ENCODE peak calls at places on chromosomes 12 and 14, in seven cellular contexts. H, J, P, Z, F, A and T are unnamed samples. For H3K4me1, the result is how much of the 10 kb centered on the place peaks cover.

GRCh38 chr12:115791331-115791730 is 486.2 kb downstream of the MED13L start:
- DNase-seq in H (peak), J (no peak), P (no peak), Z (no peak), F (no peak), A (no peak), T (no peak)

GRCh38 chr12:114306646-114307045 is 99.3 kb downstream of the TBX5 start:
- DNase-seq in H (no peak), J (no peak), P (no peak), Z (peak), F (no peak), A (no peak), T (no peak)

GRCh38 chr14:106842687-106843086 is 1316.3 kb downstream of the TMEM121 start:
- DNase-seq in H (no peak), J (no peak), P (no peak), Z (no peak), F (no peak), A (no peak), T (no peak)

GRCh38 chr12:100388382-100388781 is 31.5 kb downstream of the SLC17A8 start:
- DNase-seq in H (no peak), J (no peak), P (no peak), Z (no peak), F (no peak), A (no peak), T (no peak)

GRCh38 chr12:2627343-2628191 is 167.2 kb upstream of the FKBP4 start:
- DNase-seq in H (no peak), J (no peak), P (no peak), Z (no peak), F (no peak), A (no peak), T (no peak)

GRCh38 chr14:94120667-94121335 is 8.6 kb downstream of the IFI27L2 start:
- DNase-seq in H (no peak), J (no peak), P (no peak), Z (peak), F (peak), A (no peak), T (no peak)

GRCh38 chr12:121804417-121805111 is 755 bp downstream of the SETD1B start:
- DNase-seq in H (peak), J (peak), P (no peak), Z (no peak), F (peak), A (peak), T (peak)

GRCh38 chr12:91852646-91853045 is 293.0 kb downstream of the BTG1 start:
- DNase-seq in H (no peak), J (no peak), P (no peak), Z (no peak), F (no peak), A (no peak), T (no peak)

GRCh38 chr14:99522457-99522891 is 41.3 kb downstream of the CCNK start:
- DNase-seq in H (no peak), J (peak), P (peak), Z (peak), F (peak), A (peak), T (no peak)

GRCh38 chr12:25716842-25717241 is 163.8 kb upstream of the LMNTD1 start:
- DNase-seq in H (no peak), J (no peak), P (no peak), Z (no peak), F (no peak), A (no peak), T (no peak)

GRCh38 chr12:89694542-89694941 is 14.1 kb downstream of the ATP2B1 start:
- DNase-seq in H (no peak), J (no peak), P (no peak), Z (no peak), F (no peak), A (no peak), T (no peak)

GRCh38 chr12:69396041-69396440 is 36.5 kb downstream of the YEATS4 start:
- DNase-seq in H (no peak), J (no peak), P (no peak), Z (peak), F (no peak), A (no peak), T (no peak)

GRCh38 chr12:127389923-127390322 is 877.0 kb upstream of the TMEM132C start:
- DNase-seq in H (peak), J (peak), P (no peak), Z (peak), F (no peak), A (no peak), T (no peak)

GRCh38 chr12:88056571-88056970 is 27.4 kb upstream of the C12orf50 start:
- DNase-seq in H (no peak), J (no peak), P (no peak), Z (no peak), F (no peak), A (no peak), T (no peak)

GRCh38 chr14:106843951-106844483 is 1317.6 kb downstream of the TMEM121 start:
- DNase-seq in H (no peak), J (no peak), P (peak), Z (no peak), F (no peak), A (peak), T (no peak)

GRCh38 chr12:93944196-93944595 is 204.2 kb upstream of the PLXNC1 start:
- DNase-seq in H (no peak), J (no peak), P (no peak), Z (no peak), F (no peak), A (no peak), T (no peak)

GRCh38 chr14:70907996-70908917 is 998 bp downstream of the PCNX1 start:
- DNase-seq in H (peak), J (peak), P (peak), Z (peak), F (peak), A (peak), T (peak)

GRCh38 chr12:78470354-78471195 is 394.0 kb upstream of the SYT1 start:
- DNase-seq in H (peak), J (peak), P (no peak), Z (peak), F (peak), A (no peak), T (no peak)

GRCh38 chr14:64562432-64562831 is 12.7 kb downstream of the PPP1R36 start:
- DNase-seq in H (no peak), J (no peak), P (no peak), Z (no peak), F (no peak), A (no peak), T (no peak)

GRCh38 chr12:132904718-132905328 is 17.4 kb upstream of the CHFR start:
- DNase-seq in H (peak), J (peak), P (peak), Z (no peak), F (peak), A (peak), T (peak)

GRCh38 chr12:116684891-116685290 is 53.0 kb downstream of the SPRING1 start:
- DNase-seq in H (no peak), J (no peak), P (no peak), Z (no peak), F (no peak), A (no peak), T (no peak)

GRCh38 chr12:93785262-93786010 is 108.3 kb downstream of the CRADD start:
- DNase-seq in H (no peak), J (peak), P (no peak), Z (peak), F (peak), A (no peak), T (peak)

GRCh38 chr14:39258782-39259545 is 25.2 kb downstream of the MIA2 start:
- DNase-seq in H (no peak), J (no peak), P (no peak), Z (no peak), F (no peak), A (no peak), T (no peak)

GRCh38 chr14:55689971-55690871 is 110.2 kb downstream of the KTN1 start:
- DNase-seq in H (no peak), J (peak), P (no peak), Z (no peak), F (peak), A (no peak), T (no peak)

GRCh38 chr12:104340917-104341611 is 37.5 kb downstream of the EID3 start:
- DNase-seq in H (no peak), J (no peak), P (no peak), Z (no peak), F (no peak), A (no peak), T (no peak)

GRCh38 chr14:58638231-58639205 is 756 bp downstream of the DACT1 start:
- DNase-seq in H (peak), J (peak), P (no peak), Z (peak), F (peak), A (peak), T (no peak)

GRCh38 chr14:65840118-65840751 is 427.7 kb downstream of the FUT8 start:
- DNase-seq in H (peak), J (no peak), P (no peak), Z (no peak), F (no peak), A (no peak), T (no peak)

GRCh38 chr12:24852420-24852819 is 96.5 kb downstream of the BCAT1 start:
- DNase-seq in H (peak), J (no peak), P (no peak), Z (no peak), F (peak), A (no peak), T (no peak)

GRCh38 chr12:28537474-28537873 is 347.2 kb downstream of the CCDC91 start:
- DNase-seq in H (no peak), J (no peak), P (no peak), Z (no peak), F (no peak), A (no peak), T (no peak)

GRCh38 chr14:85444685-85445084 is 85.3 kb upstream of the FLRT2 start:
- DNase-seq in H (peak), J (peak), P (no peak), Z (peak), F (no peak), A (no peak), T (no peak)

GRCh38 chr12:88339254-88339949 is 197.3 kb downstream of the TMTC3 start:
- DNase-seq in H (no peak), J (no peak), P (no peak), Z (peak), F (no peak), A (no peak), T (no peak)

GRCh38 chr14:101500061-101500460 is 61.2 kb upstream of the DIO3 start:
- DNase-seq in H (no peak), J (no peak), P (no peak), Z (no peak), F (no peak), A (peak), T (no peak)

GRCh38 chr12:1019283-1019682 is 28.3 kb downstream of the ERC1 start:
- DNase-seq in H (no peak), J (no peak), P (no peak), Z (no peak), F (no peak), A (no peak), T (no peak)

GRCh38 chr12:56709759-56710376 is 15.2 kb downstream of the NACA start:
- DNase-seq in H (no peak), J (no peak), P (no peak), Z (no peak), F (no peak), A (no peak), T (no peak)

GRCh38 chr12:117058442-117059072 is 40.7 kb downstream of the TESC start:
- DNase-seq in H (no peak), J (no peak), P (no peak), Z (no peak), F (no peak), A (no peak), T (no peak)

GRCh38 chr12:11753151-11753501 is 103.7 kb downstream of the ETV6 start:
- DNase-seq in H (no peak), J (no peak), P (no peak), Z (no peak), F (no peak), A (no peak), T (no peak)

GRCh38 chr12:46964496-46965098 is 114.8 kb upstream of the PCED1B start:
- DNase-seq in H (peak), J (no peak), P (no peak), Z (peak), F (peak), A (no peak), T (no peak)

GRCh38 chr12:47035459-47035858 is 44.0 kb upstream of the PCED1B start:
- DNase-seq in H (no peak), J (no peak), P (no peak), Z (no peak), F (no peak), A (no peak), T (no peak)

DNA sequence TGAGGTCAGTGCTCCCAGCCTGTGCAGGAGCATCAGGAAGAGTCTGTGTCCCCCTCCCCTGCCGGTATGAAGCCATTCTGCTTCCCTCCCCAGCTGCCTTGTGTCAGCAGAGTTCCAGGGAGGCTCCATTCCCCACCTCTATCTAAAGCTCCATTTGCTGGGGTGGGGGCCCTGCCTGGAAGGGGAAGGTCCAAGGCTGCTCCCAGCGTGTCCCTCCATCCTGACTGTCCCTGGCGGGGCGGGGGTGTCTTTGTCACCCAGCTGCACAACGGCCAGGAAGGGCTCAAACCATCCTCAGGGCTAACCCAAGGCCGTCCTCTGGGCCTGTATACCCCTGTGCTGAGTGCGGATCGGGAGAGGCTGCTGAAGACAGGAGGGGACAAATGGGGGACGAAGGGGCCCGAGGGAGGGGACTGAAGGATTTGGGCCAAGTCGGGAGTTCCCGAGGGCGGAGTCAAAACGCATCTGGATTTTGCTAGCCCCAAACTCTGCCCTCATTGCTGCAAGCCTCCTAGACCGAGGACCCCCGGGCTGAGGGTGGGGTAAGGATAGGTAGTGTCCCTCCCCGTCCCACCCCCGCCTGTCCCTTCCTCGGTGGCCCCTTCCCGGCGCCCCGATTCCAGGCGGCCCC is 737 bp upstream of the ACVRL1 start:
- DNase-seq in H (no peak), J (no peak), P (peak), Z (no peak), F (no peak), A (no peak), T (no peak)
- H3K4me3 ChIP-seq in H (no peak), J (peak), P (peak), Z (no peak), F (peak), A (peak), T (peak)

GRCh38 chr12:66191547-66192126 is 2.6 kb downstream of the IRAK3 start:
- DNase-seq in H (no peak), J (no peak), P (no peak), Z (no peak), F (no peak), A (no peak), T (no peak)

GRCh38 chr12:66196806-66197205 is 7.8 kb downstream of the IRAK3 start:
- DNase-seq in H (no peak), J (no peak), P (no peak), Z (no peak), F (no peak), A (no peak), T (no peak)

GRCh38 chr12:66194122-66194521 is 5.1 kb downstream of the IRAK3 start:
- DNase-seq in H (no peak), J (no peak), P (no peak), Z (no peak), F (no peak), A (no peak), T (no peak)

GRCh38 chr12:66197413-66198055 is 8.5 kb downstream of the IRAK3 start:
- DNase-seq in H (no peak), J (no peak), P (no peak), Z (peak), F (peak), A (no peak), T (no peak)

DNA sequence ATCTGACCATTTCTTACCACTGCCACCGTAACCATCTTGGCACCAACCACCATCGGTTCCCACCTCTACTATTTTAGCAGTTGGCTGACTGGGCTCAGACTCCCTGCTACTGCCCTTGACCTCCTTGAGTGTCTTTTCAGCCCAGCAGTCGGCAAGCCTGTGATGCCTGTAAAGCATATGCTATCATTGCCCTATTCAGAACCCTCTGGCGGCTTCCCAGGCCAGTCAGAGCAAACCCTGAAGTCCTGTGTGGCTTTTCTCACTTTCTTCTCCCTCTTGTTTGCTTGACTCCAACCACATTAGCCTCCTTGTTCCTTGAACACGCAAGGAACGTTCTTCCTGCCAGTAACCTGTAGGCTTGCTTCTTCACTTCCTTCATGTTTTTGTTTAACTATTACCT is 6.2 kb downstream of the IRAK3 start:
- DNase-seq in H (peak), J (no peak), P (no peak), Z (no peak), F (no peak), A (no peak), T (no peak)
- H3K4me1 ChIP-seq in H (under half), J (under half), P (half or more), Z (under half), F (under half), A (under half), T (under half)

GRCh38 chr12:30980886-30981662 is 54.5 kb downstream of the TSPAN11 start:
- DNase-seq in H (peak), J (no peak), P (no peak), Z (no peak), F (no peak), A (no peak), T (no peak)
- H3K27ac ChIP-seq in H (peak), J (no peak), P (no peak), Z (no peak), F (no peak), A (no peak), T (no peak)

DNA sequence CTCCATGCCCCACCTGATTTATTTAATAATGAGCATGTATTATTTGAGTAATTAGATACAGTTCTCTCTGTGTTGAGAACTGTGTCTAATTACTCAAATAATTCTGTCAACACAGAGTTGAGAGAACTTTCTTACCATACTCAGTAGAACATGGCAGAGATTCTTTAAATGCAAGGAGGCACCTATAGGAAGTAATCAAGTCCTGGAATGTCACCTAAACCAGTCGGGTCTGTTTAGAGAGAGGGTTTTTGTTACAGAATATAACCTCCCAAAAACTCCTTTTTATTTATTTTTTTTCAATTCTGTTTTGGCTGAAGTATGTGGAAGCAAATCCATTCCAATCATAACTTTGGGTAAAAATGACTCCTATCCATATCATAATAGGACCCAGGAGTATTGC is 37.5 kb upstream of the CIT start:
- DNase-seq in H (no peak), J (no peak), P (no peak), Z (no peak), F (no peak), A (no peak), T (no peak)
- H3K4me3 ChIP-seq in H (no peak), J (no peak), P (no peak), Z (no peak), F (no peak), A (no peak), T (no peak)

DNA sequence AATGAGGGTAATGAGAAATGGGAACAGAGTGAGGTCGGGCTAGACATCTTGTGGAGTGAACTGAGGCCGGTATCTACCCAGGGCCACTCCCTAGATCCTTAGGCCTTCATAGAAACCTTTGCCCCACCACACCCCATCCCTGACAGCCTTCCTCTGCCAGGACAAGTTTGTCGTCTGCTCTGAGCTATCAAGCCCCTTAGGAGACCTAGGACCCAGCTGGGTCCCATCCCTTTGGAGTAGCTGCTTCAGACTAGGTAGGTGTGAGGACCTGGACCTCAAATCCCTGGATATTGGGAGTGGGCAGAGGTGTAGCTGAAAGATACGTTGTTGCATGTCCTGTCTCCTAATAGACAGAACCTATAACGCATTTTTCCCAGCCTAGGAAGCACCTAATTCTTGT is at the start of gene TMEM253:
- DNase-seq in H (no peak), J (no peak), P (no peak), Z (no peak), F (no peak), A (no peak), T (no peak)
- H3K4me1 ChIP-seq in H (under half), J (under half), P (under half), Z (under half), F (under half), A (under half), T (under half)

GRCh38 chr12:124756151-124756550 is 107.5 kb downstream of the SCARB1 start:
- DNase-seq in H (no peak), J (no peak), P (no peak), Z (no peak), F (no peak), A (no peak), T (no peak)

GRCh38 chr12:124755801-124756148 is 107.9 kb downstream of the SCARB1 start:
- DNase-seq in H (no peak), J (no peak), P (no peak), Z (no peak), F (no peak), A (no peak), T (no peak)

GRCh38 chr12:124758266-124759200 is 105.1 kb downstream of the SCARB1 start:
- DNase-seq in H (no peak), J (peak), P (no peak), Z (no peak), F (no peak), A (no peak), T (no peak)

GRCh38 chr12:124756730-124757129 is 106.9 kb downstream of the SCARB1 start:
- DNase-seq in H (no peak), J (no peak), P (no peak), Z (no peak), F (no peak), A (no peak), T (no peak)

GRCh38 chr12:124757329-124757728 is 106.3 kb downstream of the SCARB1 start:
- DNase-seq in H (no peak), J (no peak), P (no peak), Z (no peak), F (no peak), A (no peak), T (no peak)
- H3K27ac ChIP-seq in H (no peak), J (no peak), P (peak), Z (no peak), F (no peak), A (no peak), T (no peak)

GRCh38 chr14:47674546-47675238 is 713 bp downstream of the MDGA2 start:
- DNase-seq in H (peak), J (peak), P (no peak), Z (no peak), F (no peak), A (peak), T (no peak)

GRCh38 chr14:47674148-47674545 is 1.3 kb downstream of the MDGA2 start:
- DNase-seq in H (peak), J (peak), P (no peak), Z (no peak), F (no peak), A (peak), T (no peak)

GRCh38 chr14:47676301-47676617 is 854 bp upstream of the MDGA2 start:
- DNase-seq in H (no peak), J (no peak), P (no peak), Z (no peak), F (no peak), A (no peak), T (no peak)

GRCh38 chr14:47675239-47675488 is 241 bp downstream of the MDGA2 start:
- DNase-seq in H (no peak), J (no peak), P (no peak), Z (no peak), F (no peak), A (no peak), T (no peak)

GRCh38 chr14:47675489-47676300 is at the start of gene MDGA2:
- DNase-seq in H (peak), J (peak), P (no peak), Z (no peak), F (no peak), A (peak), T (no peak)
- H3K4me3 ChIP-seq in H (peak), J (peak), P (peak), Z (no peak), F (no peak), A (peak), T (peak)

GRCh38 chr14:23042162-23042965 is at the start of gene PSMB11:
- DNase-seq in H (no peak), J (no peak), P (no peak), Z (no peak), F (no peak), A (no peak), T (no peak)
- H3K4me1 ChIP-seq in H (under half), J (under half), P (under half), Z (under half), F (under half), A (under half), T (under half)